ENCODE peak calls at places on chromosomes 6 and 20, in nine cellular contexts. One of them, this sample, is unnamed.

GRCh38 chr6:38020593-38020992 is 201.1 kb downstream of the ZFAND3 start:
- DNase-seq in progenitor cell of endocrine pancreas: no peak
- DNase-seq in GM13977: no peak
- DNase-seq in nephron progenitor cell: no peak
- DNase-seq in PC-9: no peak
- DNase-seq in A549: no peak
- DNase-seq in cardiac muscle cell: no peak
- DNase-seq in heart left ventricle: no peak
- DNase-seq in mesothelial cell of epicardium: no peak
- DNase-seq in this sample: no peak

GRCh38 chr6:82283771-82284420 is 36.4 kb upstream of the IBTK start:
- DNase-seq in progenitor cell of endocrine pancreas: no peak
- DNase-seq in GM13977: no peak
- DNase-seq in nephron progenitor cell: peak; percentile 36
- DNase-seq in PC-9: no peak
- DNase-seq in A549: no peak
- DNase-seq in cardiac muscle cell: peak; percentile 22
- DNase-seq in heart left ventricle: no peak
- DNase-seq in mesothelial cell of epicardium: no peak
- DNase-seq in this sample: no peak

GRCh38 chr6:14464049-14464448 is 346.5 kb downstream of the CD83 start:
- DNase-seq in progenitor cell of endocrine pancreas: no peak
- DNase-seq in GM13977: no peak
- DNase-seq in nephron progenitor cell: no peak
- DNase-seq in PC-9: no peak
- DNase-seq in A549: no peak
- DNase-seq in cardiac muscle cell: peak; percentile 48
- DNase-seq in heart left ventricle: no peak
- DNase-seq in mesothelial cell of epicardium: no peak
- DNase-seq in this sample: no peak

GRCh38 chr6:20584100-20584731 is 50.0 kb downstream of the CDKAL1 start:
- DNase-seq in progenitor cell of endocrine pancreas: no peak
- DNase-seq in GM13977: no peak
- DNase-seq in nephron progenitor cell: no peak
- DNase-seq in PC-9: no peak
- DNase-seq in A549: no peak
- DNase-seq in cardiac muscle cell: no peak
- DNase-seq in heart left ventricle: no peak
- DNase-seq in mesothelial cell of epicardium: no peak
- DNase-seq in this sample: no peak

GRCh38 chr6:156862711-156863110 is 85.5 kb downstream of the ARID1B start:
- DNase-seq in progenitor cell of endocrine pancreas: no peak
- DNase-seq in GM13977: no peak
- DNase-seq in nephron progenitor cell: no peak
- DNase-seq in PC-9: no peak
- DNase-seq in A549: no peak
- DNase-seq in cardiac muscle cell: no peak
- DNase-seq in heart left ventricle: no peak
- DNase-seq in mesothelial cell of epicardium: no peak
- DNase-seq in this sample: no peak

GRCh38 chr6:55902796-55903195 is 27.4 kb upstream of the BMP5 start:
- DNase-seq in progenitor cell of endocrine pancreas: no peak
- DNase-seq in GM13977: no peak
- DNase-seq in nephron progenitor cell: no peak
- DNase-seq in PC-9: no peak
- DNase-seq in A549: no peak
- DNase-seq in cardiac muscle cell: peak; percentile 15
- DNase-seq in heart left ventricle: no peak
- DNase-seq in mesothelial cell of epicardium: no peak
- DNase-seq in this sample: no peak

GRCh38 chr20:7765221-7765620 is 175.0 kb downstream of the HAO1 start:
- DNase-seq in progenitor cell of endocrine pancreas: no peak
- DNase-seq in GM13977: no peak
- DNase-seq in nephron progenitor cell: no peak
- DNase-seq in PC-9: no peak
- DNase-seq in A549: no peak
- DNase-seq in cardiac muscle cell: no peak
- DNase-seq in heart left ventricle: no peak
- DNase-seq in mesothelial cell of epicardium: no peak
- DNase-seq in this sample: no peak

GRCh38 chr20:57653910-57654309 is 33.7 kb upstream of the ZBP1 start:
- DNase-seq in progenitor cell of endocrine pancreas: no peak
- DNase-seq in GM13977: no peak
- DNase-seq in nephron progenitor cell: no peak
- DNase-seq in PC-9: no peak
- DNase-seq in A549: peak; percentile 6
- DNase-seq in cardiac muscle cell: no peak
- DNase-seq in heart left ventricle: peak; percentile 6
- DNase-seq in mesothelial cell of epicardium: peak; percentile 25
- DNase-seq in this sample: no peak

DNA sequence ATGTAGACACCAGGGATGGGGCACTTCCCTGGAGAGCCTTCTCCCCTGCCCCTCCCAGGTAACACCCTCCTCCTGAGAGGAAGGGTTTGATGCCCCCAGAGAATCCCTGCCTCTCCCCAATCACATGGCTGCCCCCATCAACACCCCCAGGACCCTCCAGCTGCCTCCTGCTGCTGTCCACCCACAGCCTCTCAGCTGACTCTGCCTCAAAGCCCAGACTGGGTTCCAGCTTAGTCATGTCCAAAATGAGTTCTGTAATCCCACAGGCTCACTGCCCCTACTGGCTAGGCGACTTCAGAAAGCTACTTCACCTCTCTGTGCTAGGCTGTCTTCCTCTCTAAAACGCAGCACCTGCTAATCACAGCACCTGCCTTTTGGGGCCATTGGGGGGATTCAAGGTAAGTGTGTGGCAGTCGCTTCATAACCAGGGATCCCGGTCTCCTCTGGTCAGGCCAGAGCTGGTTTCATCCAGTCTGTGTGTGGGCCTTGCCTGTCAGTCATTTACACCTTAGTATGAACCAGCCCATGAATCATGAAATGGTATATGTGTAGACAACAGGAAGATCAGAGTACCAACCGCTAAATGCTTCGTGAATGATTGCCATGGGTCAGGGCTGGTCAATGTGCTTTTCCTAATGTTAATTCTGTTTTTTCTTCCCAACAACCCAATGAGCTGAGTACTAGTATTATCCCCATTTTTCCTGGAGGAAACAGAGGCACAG is 40.4 kb downstream of the TFEB start:
- DNase-seq in progenitor cell of endocrine pancreas: no peak
- DNase-seq in GM13977: no peak
- DNase-seq in nephron progenitor cell: no peak
- DNase-seq in PC-9: no peak
- DNase-seq in A549: no peak
- DNase-seq in cardiac muscle cell: no peak
- DNase-seq in heart left ventricle: no peak
- DNase-seq in mesothelial cell of epicardium: no peak
- DNase-seq in this sample: no peak
- TF ChIP-seq CTCF in progenitor cell of endocrine pancreas: no peak
- TF ChIP-seq CTCF in GM13977: no peak
- TF ChIP-seq CTCF in nephron progenitor cell: no peak
- TF ChIP-seq CTCF in PC-9: no peak
- TF ChIP-seq CTCF in A549: no peak
- TF ChIP-seq CTCF in cardiac muscle cell: no peak
- TF ChIP-seq CTCF in heart left ventricle: no peak
- TF ChIP-seq CTCF in mesothelial cell of epicardium: no peak
- TF ChIP-seq CTCF in this sample: no peak

DNA sequence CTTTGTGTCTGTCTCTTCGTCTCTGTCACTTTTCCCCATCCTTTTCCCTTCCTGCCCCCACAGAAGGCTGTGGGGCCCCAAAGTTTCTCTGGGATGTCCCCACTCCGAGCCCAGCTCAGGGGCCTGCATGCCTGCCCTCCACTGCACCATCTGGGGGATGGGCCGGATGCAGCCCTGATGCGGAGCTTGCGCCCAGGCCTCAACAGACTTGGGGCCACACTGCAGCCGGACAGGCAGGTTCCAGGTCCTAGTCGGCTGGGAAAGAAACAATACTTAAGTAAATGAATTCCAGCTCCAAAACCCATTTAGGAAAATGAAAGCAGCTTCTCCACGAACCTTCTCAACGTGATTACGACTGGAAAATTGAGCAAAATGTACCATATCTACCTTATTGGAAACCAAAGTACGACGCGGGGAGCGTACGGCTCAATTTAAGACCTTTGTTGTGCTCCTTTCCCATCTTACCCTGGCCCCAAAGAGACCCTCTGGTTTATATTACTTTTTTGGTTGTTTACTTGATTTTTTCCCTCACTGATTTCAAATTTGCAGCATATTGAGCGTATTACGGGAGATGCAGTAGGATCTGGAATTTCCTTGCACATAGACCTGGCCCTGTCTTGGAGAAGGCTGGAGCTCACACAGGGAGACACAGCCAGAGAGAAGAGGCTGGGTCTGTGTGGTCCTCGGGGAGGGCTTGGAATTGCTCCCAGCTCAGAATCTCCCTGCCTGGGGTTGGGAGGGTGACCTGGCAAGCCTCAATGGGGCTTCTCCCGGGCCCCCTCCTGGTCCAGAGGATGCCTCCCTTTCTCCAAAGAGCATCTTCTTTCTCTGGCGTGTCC is 8.0 kb downstream of the FOXC1 start:
- DNase-seq in progenitor cell of endocrine pancreas: no peak
- DNase-seq in GM13977: no peak
- DNase-seq in nephron progenitor cell: no peak
- DNase-seq in PC-9: no peak
- DNase-seq in A549: no peak
- DNase-seq in cardiac muscle cell: no peak
- DNase-seq in heart left ventricle: peak; percentile 18
- DNase-seq in mesothelial cell of epicardium: no peak
- DNase-seq in this sample: no peak
- TF ChIP-seq CTCF in progenitor cell of endocrine pancreas: no peak
- TF ChIP-seq CTCF in GM13977: no peak
- TF ChIP-seq CTCF in nephron progenitor cell: no peak
- TF ChIP-seq CTCF in PC-9: no peak
- TF ChIP-seq CTCF in A549: no peak
- TF ChIP-seq CTCF in cardiac muscle cell: no peak
- TF ChIP-seq CTCF in heart left ventricle: no peak
- TF ChIP-seq CTCF in mesothelial cell of epicardium: no peak
- TF ChIP-seq CTCF in this sample: no peak

GRCh38 chr6:17281497-17282481 is 628 bp downstream of the RBM24 start:
- DNase-seq in progenitor cell of endocrine pancreas: peak; percentile 25
- DNase-seq in GM13977: peak; percentile 13
- DNase-seq in nephron progenitor cell: peak; percentile 8
- DNase-seq in PC-9: peak; percentile 12
- DNase-seq in A549: no peak
- DNase-seq in cardiac muscle cell: peak; percentile 46
- DNase-seq in heart left ventricle: no peak
- DNase-seq in mesothelial cell of epicardium: peak; percentile 40
- DNase-seq in this sample: peak; percentile 21

GRCh38 chr6:17278289-17279061 is 2.7 kb upstream of the RBM24 start:
- DNase-seq in progenitor cell of endocrine pancreas: no peak
- DNase-seq in GM13977: no peak
- DNase-seq in nephron progenitor cell: no peak
- DNase-seq in PC-9: peak; percentile 37
- DNase-seq in A549: no peak
- DNase-seq in cardiac muscle cell: peak; percentile 44
- DNase-seq in heart left ventricle: no peak
- DNase-seq in mesothelial cell of epicardium: no peak
- DNase-seq in this sample: no peak

GRCh38 chr6:17281100-17281496 is at the start of gene RBM24:
- DNase-seq in progenitor cell of endocrine pancreas: peak; percentile 61
- DNase-seq in GM13977: peak; percentile 40
- DNase-seq in nephron progenitor cell: peak; percentile 77
- DNase-seq in PC-9: peak; percentile 43
- DNase-seq in A549: no peak
- DNase-seq in cardiac muscle cell: peak; percentile 78
- DNase-seq in heart left ventricle: peak; percentile 50
- DNase-seq in mesothelial cell of epicardium: peak; percentile 65
- DNase-seq in this sample: peak; percentile 64

GRCh38 chr6:17280138-17280537 is 1.0 kb upstream of the RBM24 start:
- DNase-seq in progenitor cell of endocrine pancreas: no peak
- DNase-seq in GM13977: no peak
- DNase-seq in nephron progenitor cell: no peak
- DNase-seq in PC-9: no peak
- DNase-seq in A549: no peak
- DNase-seq in cardiac muscle cell: no peak
- DNase-seq in heart left ventricle: no peak
- DNase-seq in mesothelial cell of epicardium: no peak
- DNase-seq in this sample: no peak

DNA sequence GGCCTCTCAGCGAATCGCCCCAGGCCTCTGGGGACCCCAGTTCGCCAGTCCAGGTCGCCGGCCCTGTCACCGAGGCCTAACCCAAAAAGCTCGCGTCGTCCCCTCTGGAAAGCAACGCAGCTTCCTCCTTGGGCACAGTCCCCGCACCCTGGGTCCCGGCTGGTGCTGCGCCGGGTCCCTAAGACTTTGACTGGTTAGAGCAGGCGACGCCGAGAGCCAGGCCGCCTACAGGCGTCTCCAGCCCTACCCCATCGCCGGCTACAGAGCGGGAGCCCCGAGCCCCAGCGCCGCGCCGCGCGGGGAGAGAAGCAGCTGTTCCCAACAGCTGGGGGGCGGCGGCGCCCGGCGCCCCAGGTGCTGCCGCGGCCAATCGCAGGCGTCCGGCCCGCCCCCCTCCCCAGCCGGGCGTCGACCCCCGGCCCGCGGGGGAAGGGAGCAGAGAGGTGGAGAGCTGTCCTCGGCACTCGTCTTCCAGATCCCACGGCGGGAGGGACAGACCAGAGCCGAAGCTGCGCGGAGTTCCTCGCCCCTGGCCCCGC is 540 bp upstream of the RBM24 start:
- DNase-seq in progenitor cell of endocrine pancreas: peak; percentile 55
- DNase-seq in GM13977: no peak
- DNase-seq in nephron progenitor cell: peak; percentile 71
- DNase-seq in PC-9: no peak
- DNase-seq in A549: no peak
- DNase-seq in cardiac muscle cell: peak; percentile 31
- DNase-seq in heart left ventricle: peak; percentile 87
- DNase-seq in mesothelial cell of epicardium: peak; percentile 63
- DNase-seq in this sample: peak; percentile 46
- TF ChIP-seq CTCF in progenitor cell of endocrine pancreas: peak; percentile 21
- TF ChIP-seq CTCF in GM13977: no peak
- TF ChIP-seq CTCF in nephron progenitor cell: no peak
- TF ChIP-seq CTCF in PC-9: no peak
- TF ChIP-seq CTCF in A549: no peak
- TF ChIP-seq CTCF in cardiac muscle cell: peak; percentile 3
- TF ChIP-seq CTCF in heart left ventricle: no peak
- TF ChIP-seq CTCF in mesothelial cell of epicardium: no peak
- TF ChIP-seq CTCF in this sample: no peak

DNA sequence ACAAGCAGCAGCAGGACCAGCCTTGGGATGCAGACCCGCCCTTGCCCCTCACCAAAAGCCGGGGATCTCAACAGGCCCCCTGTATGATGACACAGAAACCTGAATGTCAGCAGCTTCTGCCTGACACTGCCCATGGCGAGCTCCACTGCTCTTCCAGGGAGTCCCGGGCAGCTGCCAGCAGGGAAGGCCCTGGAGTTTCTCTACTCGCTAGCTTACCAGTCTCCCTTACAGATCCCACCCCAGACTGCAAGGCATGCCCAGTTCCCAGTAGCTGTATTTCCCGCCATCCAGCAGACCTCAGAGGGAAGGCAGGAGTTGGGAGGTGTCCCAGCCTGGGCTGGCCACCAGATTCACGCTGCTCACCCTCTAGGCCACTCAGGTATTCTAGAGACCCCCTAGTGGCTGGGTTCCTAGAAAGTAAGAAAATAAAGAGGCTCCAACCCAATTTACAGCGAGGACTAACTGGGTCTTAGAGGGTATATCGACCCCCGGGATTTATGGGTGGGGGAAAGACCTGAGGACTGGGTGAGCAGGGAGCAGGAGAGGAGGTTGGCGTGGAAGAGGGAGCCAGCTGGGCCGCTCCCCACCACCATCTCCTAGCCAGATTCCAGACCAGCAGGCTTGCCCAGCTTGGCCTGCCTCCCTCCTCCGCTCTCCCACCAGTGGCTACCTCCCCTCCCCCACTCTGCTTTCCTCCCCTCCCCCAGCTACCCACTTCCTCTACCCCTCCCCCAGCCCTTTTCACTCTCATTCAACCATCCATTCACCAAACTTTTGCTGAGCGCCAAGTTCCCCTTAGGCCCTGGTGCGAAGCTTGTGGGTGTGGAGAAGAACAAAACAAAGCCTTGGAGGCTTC is 9.7 kb upstream of the HMGA1 start:
- DNase-seq in progenitor cell of endocrine pancreas: no peak
- DNase-seq in GM13977: no peak
- DNase-seq in nephron progenitor cell: no peak
- DNase-seq in PC-9: no peak
- DNase-seq in A549: no peak
- DNase-seq in cardiac muscle cell: no peak
- DNase-seq in heart left ventricle: no peak
- DNase-seq in mesothelial cell of epicardium: no peak
- DNase-seq in this sample: no peak
- TF ChIP-seq CTCF in progenitor cell of endocrine pancreas: peak; percentile 38
- TF ChIP-seq CTCF in GM13977: peak; percentile 8
- TF ChIP-seq CTCF in nephron progenitor cell: peak; percentile 13
- TF ChIP-seq CTCF in PC-9: no peak
- TF ChIP-seq CTCF in A549: no peak
- TF ChIP-seq CTCF in cardiac muscle cell: no peak
- TF ChIP-seq CTCF in heart left ventricle: no peak
- TF ChIP-seq CTCF in mesothelial cell of epicardium: no peak
- TF ChIP-seq CTCF in this sample: no peak

This sample was measured in neural crest cell.